ENCODE peak calls at places on chromosomes 11 and 22, in six cellular contexts. T, E, O, A, C and M are unnamed samples. For H3K4me1 and H3K27me3, the result is how much of the 10 kb centered on the place peaks cover.

GRCh38 chr11:96187779-96188624 is 155.0 kb downstream of the MAML2 start:
- DNase-seq in A (peak), O (no peak), C (no peak), E (peak), T (no peak), M (peak)

GRCh38 chr11:134382830-134383229 is 29.2 kb downstream of the B3GAT1 start:
- DNase-seq in A (no peak), C (no peak), E (no peak), T (no peak), O (no peak), M (no peak)

GRCh38 chr22:27489265-27489675 is 312.3 kb downstream of the MN1 start:
- DNase-seq in E (no peak), C (peak), A (no peak), O (no peak), T (no peak), M (no peak)

GRCh38 chr11:79198898-79199250 is 242.0 kb downstream of the TENM4 start:
- DNase-seq in E (no peak), O (no peak), C (peak), T (no peak), A (peak), M (no peak)

GRCh38 chr11:119066481-119066880 is 1.1 kb upstream of the VPS11 start:
- DNase-seq in O (no peak), A (no peak), E (no peak), T (no peak), C (no peak), M (no peak)

GRCh38 chr11:110429614-110430266 is at the start of gene FDX1:
- DNase-seq in A (peak), O (no peak), C (peak), E (peak), T (peak), M (peak)

GRCh38 chr11:94786264-94787126 is 18.3 kb downstream of the AMOTL1 start:
- DNase-seq in A (no peak), E (no peak), C (no peak), T (peak), O (no peak), M (no peak)

GRCh38 chr11:2316963-2317244 is 15.1 kb downstream of the TSPAN32 start:
- DNase-seq in A (no peak), E (no peak), C (no peak), O (no peak), T (no peak), M (no peak)

GRCh38 chr11:72543849-72544535 is 109.7 kb upstream of the CLPB start:
- DNase-seq in O (no peak), C (no peak), E (no peak), T (no peak), A (no peak), M (no peak)

GRCh38 chr11:14974021-14974698 is 2.0 kb upstream of the CALCA start:
- DNase-seq in C (no peak), A (no peak), E (no peak), T (peak), O (no peak), M (no peak)

GRCh38 chr22:27918351-27919221 is 470 bp downstream of the PITPNB start:
- DNase-seq in O (no peak), A (peak), C (peak), E (peak), T (peak), M (peak)

GRCh38 chr11:12187399-12187798 is 77.0 kb downstream of the MICAL2 start:
- DNase-seq in T (no peak), O (no peak), E (no peak), C (no peak), A (no peak), M (no peak)

GRCh38 chr22:25582946-25583345 is 18.5 kb downstream of the GRK3 start:
- DNase-seq in O (no peak), E (no peak), T (no peak), A (no peak), C (no peak), M (no peak)

GRCh38 chr11:133011604-133012003 is 520.7 kb downstream of the OPCML start:
- DNase-seq in A (no peak), O (no peak), E (no peak), T (no peak), C (no peak), M (no peak)

GRCh38 chr22:49972163-49973017 is 11.8 kb downstream of the PIM3 start:
- DNase-seq in C (peak), E (peak), O (no peak), A (peak), T (peak), M (peak)

GRCh38 chr11:125451400-125452124 is 44.5 kb downstream of the FEZ1 start:
- DNase-seq in T (peak), E (no peak), O (no peak), A (peak), C (peak), M (peak)

GRCh38 chr11:57432714-57433163 is 5.8 kb upstream of the SLC43A3 start:
- DNase-seq in O (no peak), T (no peak), E (no peak), C (no peak), A (no peak), M (no peak)

GRCh38 chr11:46296520-46297448 is 19.3 kb downstream of the CREB3L1 start:
- DNase-seq in C (peak), E (peak), O (no peak), A (peak), T (peak), M (peak)

GRCh38 chr11:124069429-124070401 is 28.6 kb upstream of the OR10G7 start:
- DNase-seq in O (no peak), A (peak), E (no peak), T (peak), C (peak), M (no peak)

GRCh38 chr11:47961383-47961782 is 19.0 kb upstream of the PTPRJ start:
- DNase-seq in T (peak), C (no peak), E (no peak), O (no peak), A (no peak), M (no peak)

GRCh38 chr11:49995559-49995958 is 13.2 kb upstream of the OR4C12 start:
- DNase-seq in T (peak), E (no peak), A (no peak), C (peak), O (peak), M (no peak)

GRCh38 chr11:129453293-129453721 is 77.7 kb downstream of the BARX2 start:
- DNase-seq in T (no peak), C (peak), A (no peak), E (no peak), O (no peak), M (no peak)

GRCh38 chr22:46070215-46070721 is 80.1 kb upstream of the PPARA start:
- DNase-seq in C (peak), T (peak), A (peak), E (peak), O (no peak), M (peak)

GRCh38 chr22:44664149-44664548 is 37.9 kb upstream of the PRR5 start:
- DNase-seq in A (peak), T (no peak), E (no peak), O (no peak), C (peak), M (peak)

GRCh38 chr11:69808708-69809107 is 10.5 kb downstream of the FGF3 start:
- DNase-seq in T (no peak), E (no peak), C (no peak), A (no peak), O (no peak), M (no peak)

GRCh38 chr11:112693781-112694180 is 267.4 kb upstream of the NCAM1 start:
- DNase-seq in E (no peak), T (no peak), C (no peak), A (no peak), O (no peak), M (no peak)

GRCh38 chr11:128776434-128777284 is 82.8 kb downstream of the FLI1 start:
- DNase-seq in O (no peak), E (peak), C (peak), T (peak), A (no peak), M (peak)

GRCh38 chr11:95138448-95138847 is 48.8 kb downstream of the ENDOD1 start:
- DNase-seq in T (no peak), E (no peak), A (no peak), C (no peak), O (no peak), M (no peak)

GRCh38 chr11:46352063-46352841 is 5.0 kb downstream of the DGKZ start:
- DNase-seq in E (peak), C (peak), T (peak), O (no peak), A (peak), M (no peak)

GRCh38 chr11:130066338-130066737 is 3.4 kb upstream of the APLP2 start:
- DNase-seq in O (no peak), E (no peak), C (no peak), A (no peak), T (no peak), M (no peak)

GRCh38 chr22:33919591-33920501 is at the start of gene LARGE1:
- DNase-seq in O (no peak), E (peak), T (peak), C (peak), A (peak), M (peak)

GRCh38 chr11:7536102-7536501 is 22.3 kb downstream of the PPFIBP2 start:
- DNase-seq in A (no peak), T (peak), O (no peak), C (peak), E (no peak), M (no peak)

GRCh38 chr22:22702159-22702873 is 57.9 kb downstream of the GGTLC2 start:
- DNase-seq in A (no peak), C (no peak), E (no peak), T (peak), O (no peak), M (no peak)

GRCh38 chr11:14308114-14308896 is 50.7 kb downstream of the RRAS2 start:
- DNase-seq in A (no peak), E (no peak), O (no peak), T (no peak), C (no peak), M (no peak)

GRCh38 chr11:125376117-125376516 is 119.9 kb downstream of the FEZ1 start:
- DNase-seq in E (peak), O (no peak), T (peak), C (peak), A (peak), M (peak)

GRCh38 chr22:26906464-26906863 is 249.1 kb downstream of the MIAT start:
- DNase-seq in E (no peak), T (no peak), C (no peak), A (no peak), O (no peak), M (no peak)

GRCh38 chr11:132658696-132659095 is 873.6 kb downstream of the OPCML start:
- DNase-seq in A (no peak), T (no peak), E (no peak), O (no peak), C (no peak), M (no peak)

GRCh38 chr22:37043828-37044538 is 7.6 kb upstream of the KCTD17 start:
- DNase-seq in C (peak), T (peak), O (peak), A (peak), E (no peak), M (peak)

GRCh38 chr22:30210235-30210831 is 36.2 kb downstream of the LIF start:
- DNase-seq in T (peak), O (no peak), A (no peak), E (no peak), C (peak), M (no peak)

GRCh38 chr22:30209642-30210041 is 36.9 kb downstream of the LIF start:
- DNase-seq in E (no peak), A (no peak), C (no peak), T (no peak), O (no peak), M (no peak)

GRCh38 chr22:30212363-30212995 is 34.1 kb downstream of the LIF start:
- DNase-seq in A (peak), C (peak), T (no peak), E (peak), O (peak), M (no peak)

GRCh38 chr22:30212996-30213441 is 33.5 kb downstream of the LIF start:
- DNase-seq in E (no peak), C (no peak), O (no peak), A (no peak), T (no peak), M (no peak)

DNA sequence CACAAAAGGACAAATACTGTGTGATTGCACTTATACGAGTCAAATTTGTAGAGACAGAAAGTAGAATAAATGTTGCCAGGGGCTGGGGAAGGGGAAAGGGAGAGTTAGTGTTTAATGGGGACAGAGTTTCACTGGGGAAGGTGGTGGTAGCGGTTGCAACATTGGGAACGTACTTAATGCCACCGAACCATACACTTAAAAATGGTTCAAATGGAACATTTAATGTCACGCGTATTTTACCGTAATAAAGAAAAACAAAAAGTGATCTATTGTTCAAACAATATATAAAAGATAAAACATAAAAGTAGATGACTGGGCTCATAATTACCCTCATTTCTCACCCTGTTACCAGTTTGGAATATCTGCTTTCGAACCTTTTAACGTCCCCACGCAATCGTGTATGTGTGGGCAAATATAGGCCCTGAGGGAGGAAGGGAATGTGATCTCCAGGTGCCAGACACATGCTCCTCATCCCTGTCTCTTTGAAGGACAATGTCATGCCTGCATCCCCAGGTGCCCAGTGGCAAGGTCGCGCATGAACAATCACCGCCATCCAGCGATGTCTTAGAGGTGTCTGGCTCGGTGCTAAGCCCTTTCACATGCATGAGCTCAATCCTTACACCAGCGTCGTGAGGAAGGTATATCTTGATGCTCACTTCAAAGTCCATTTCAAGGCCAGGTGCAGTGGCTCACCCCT is 35.3 kb downstream of the LIF start:
- DNase-seq in O (no peak), E (no peak), T (no peak), C (no peak), A (no peak), M (no peak)
- H3K4me1 ChIP-seq in O (half or more), E (under half), T (under half), C (under half), A (under half), M (under half)

DNA sequence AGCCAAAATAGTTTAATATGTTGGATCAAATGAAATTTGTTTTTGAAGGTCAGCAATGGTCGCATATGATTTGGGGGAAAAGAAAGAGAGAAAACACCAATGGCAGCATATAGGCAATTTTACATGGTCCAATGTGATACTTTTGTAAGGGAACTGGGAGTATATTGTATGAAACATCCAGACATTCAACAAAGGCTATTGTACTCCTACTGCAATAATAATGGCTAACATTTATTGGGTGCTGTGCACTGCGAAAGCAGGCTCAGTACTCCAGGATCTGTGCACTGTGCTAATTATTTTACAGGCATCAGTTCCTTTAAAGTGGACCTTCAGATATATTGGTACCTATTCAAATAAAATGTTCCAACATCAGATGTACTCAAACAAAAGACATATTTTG is 5.9 kb upstream of the OR10V1 start:
- DNase-seq in T (no peak), C (no peak), E (no peak), A (no peak), O (no peak), M (no peak)
- H3K27me3 ChIP-seq in T (under half), C (under half), E (under half), A (under half), O (under half), M (under half)

DNA sequence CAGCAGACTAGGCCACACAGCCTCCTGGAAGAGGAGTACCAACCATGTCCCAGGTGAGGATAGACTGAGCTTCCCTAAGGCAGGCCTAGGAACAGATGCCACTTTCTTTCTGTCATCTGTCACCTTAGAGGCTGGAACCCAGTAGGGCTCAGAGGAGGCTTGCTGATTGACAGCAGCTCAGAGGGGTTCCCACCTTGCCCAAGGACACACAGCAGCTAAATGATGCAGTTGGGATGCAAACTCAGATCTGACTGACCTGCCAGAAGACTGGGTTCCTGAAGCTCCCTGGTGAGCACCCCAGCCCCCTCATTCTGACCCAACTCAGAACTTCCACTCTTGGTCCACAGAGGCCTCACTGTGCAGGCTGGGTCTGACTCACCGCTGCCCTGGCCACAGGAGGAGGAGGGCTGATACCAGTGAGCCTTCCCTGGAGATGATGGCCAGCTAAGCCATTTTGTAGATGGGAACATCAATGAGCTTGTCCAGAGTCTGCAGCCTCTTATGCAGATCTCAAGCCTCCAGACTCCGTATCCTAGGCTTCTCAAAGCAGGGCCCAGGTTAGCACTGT is 14.0 kb downstream of the CAPN5 start:
- DNase-seq in A (no peak), C (no peak), E (peak), O (no peak), T (no peak), M (no peak)
- H3K4me1 ChIP-seq in A (under half), C (under half), E (under half), O (under half), T (under half), M (under half)

GRCh38 chr11:106507645-106508306 is 430.3 kb downstream of the AASDHPPT start:
- DNase-seq in O (no peak), T (no peak), A (no peak), E (no peak), C (no peak), M (no peak)

GRCh38 chr11:106503901-106504300 is 426.4 kb downstream of the AASDHPPT start:
- DNase-seq in A (no peak), C (no peak), T (no peak), E (no peak), O (no peak), M (no peak)
- H3K27me3 ChIP-seq in A (under half), C (under half), T (under half), E (under half), O (under half), M (under half)